ENCODE peak calls at places on chromosomes 4 and X, in seven cellular contexts. One of them, this sample, is unnamed.
A peak's percentile ranks its signal among the peaks of the same experiment; 100 is the strongest.

GRCh38 chr4:156774422-156774821 is 197.2 kb downstream of the PDGFC start:
- DNase-seq in WERI-Rb-1: no peak
- DNase-seq in BJ: peak; percentile 71
- DNase-seq in upper lobe of right lung: peak; percentile 59
- DNase-seq in psoas muscle: no peak
- DNase-seq in naive thymus-derived CD4-positive, alpha-beta T cell: no peak
- DNase-seq in omental fat pad: no peak
- DNase-seq in this sample: peak; percentile 86

GRCh38 chr4:139511320-139511719 is 44.7 kb downstream of the SETD7 start:
- DNase-seq in WERI-Rb-1: no peak
- DNase-seq in BJ: no peak
- DNase-seq in upper lobe of right lung: no peak
- DNase-seq in psoas muscle: no peak
- DNase-seq in naive thymus-derived CD4-positive, alpha-beta T cell: no peak
- DNase-seq in omental fat pad: no peak
- DNase-seq in this sample: no peak

GRCh38 chr4:116066711-116067245 is 953.4 kb upstream of the NDST4 start:
- DNase-seq in WERI-Rb-1: no peak
- DNase-seq in BJ: no peak
- DNase-seq in upper lobe of right lung: no peak
- DNase-seq in psoas muscle: no peak
- DNase-seq in naive thymus-derived CD4-positive, alpha-beta T cell: no peak
- DNase-seq in omental fat pad: no peak
- DNase-seq in this sample: no peak

GRCh38 chr4:26838055-26838842 is 22.4 kb upstream of the STIM2 start:
- DNase-seq in WERI-Rb-1: no peak
- DNase-seq in BJ: no peak
- DNase-seq in upper lobe of right lung: no peak
- DNase-seq in psoas muscle: no peak
- DNase-seq in naive thymus-derived CD4-positive, alpha-beta T cell: peak; percentile 13
- DNase-seq in omental fat pad: no peak
- DNase-seq in this sample: no peak

GRCh38 chr4:8559524-8560264 is 20.5 kb upstream of the GPR78 start:
- DNase-seq in WERI-Rb-1: peak; percentile 27
- DNase-seq in BJ: no peak
- DNase-seq in upper lobe of right lung: peak; percentile 26
- DNase-seq in psoas muscle: no peak
- DNase-seq in naive thymus-derived CD4-positive, alpha-beta T cell: no peak
- DNase-seq in omental fat pad: no peak
- DNase-seq in this sample: no peak

GRCh38 chrX:71606536-71607216 is 11.6 kb downstream of the CXCR3 start:
- DNase-seq in WERI-Rb-1: peak; percentile 11
- DNase-seq in BJ: no peak
- DNase-seq in upper lobe of right lung: no peak
- DNase-seq in psoas muscle: no peak
- DNase-seq in naive thymus-derived CD4-positive, alpha-beta T cell: peak; percentile 24
- DNase-seq in omental fat pad: no peak
- DNase-seq in this sample: no peak

GRCh38 chrX:3697701-3698279 is 15.7 kb downstream of the PRKX start:
- DNase-seq in WERI-Rb-1: no peak
- DNase-seq in BJ: no peak
- DNase-seq in upper lobe of right lung: no peak
- DNase-seq in psoas muscle: peak; percentile 30
- DNase-seq in naive thymus-derived CD4-positive, alpha-beta T cell: no peak
- DNase-seq in omental fat pad: no peak
- DNase-seq in this sample: no peak

GRCh38 chr4:179095585-179096228 is 1653.5 kb upstream of the AGA start:
- DNase-seq in WERI-Rb-1: no peak
- DNase-seq in BJ: no peak
- DNase-seq in upper lobe of right lung: no peak
- DNase-seq in psoas muscle: no peak
- DNase-seq in naive thymus-derived CD4-positive, alpha-beta T cell: no peak
- DNase-seq in omental fat pad: no peak
- DNase-seq in this sample: no peak

GRCh38 chrX:53048169-53049126 is at the start of gene GPR173:
- DNase-seq in WERI-Rb-1: peak; percentile 67
- DNase-seq in BJ: no peak
- DNase-seq in upper lobe of right lung: peak; percentile 69
- DNase-seq in psoas muscle: peak; percentile 49
- DNase-seq in naive thymus-derived CD4-positive, alpha-beta T cell: no peak
- DNase-seq in omental fat pad: no peak
- DNase-seq in this sample: peak; percentile 36

GRCh38 chrX:37746268-37746931 is 33.5 kb upstream of the CYBB start:
- DNase-seq in WERI-Rb-1: no peak
- DNase-seq in BJ: no peak
- DNase-seq in upper lobe of right lung: no peak
- DNase-seq in psoas muscle: no peak
- DNase-seq in naive thymus-derived CD4-positive, alpha-beta T cell: no peak
- DNase-seq in omental fat pad: no peak
- DNase-seq in this sample: no peak

GRCh38 chr4:8198906-8199593 is at the start of gene SH3TC1:
- DNase-seq in WERI-Rb-1: peak; percentile 85
- DNase-seq in BJ: peak; percentile 34
- DNase-seq in upper lobe of right lung: peak; percentile 97
- DNase-seq in psoas muscle: peak; percentile 88
- DNase-seq in naive thymus-derived CD4-positive, alpha-beta T cell: peak; percentile 54
- DNase-seq in omental fat pad: peak; percentile 58
- DNase-seq in this sample: peak; percentile 18

GRCh38 chrX:105098201-105098600 is 122.3 kb downstream of the TEX13A start:
- DNase-seq in WERI-Rb-1: no peak
- DNase-seq in BJ: no peak
- DNase-seq in upper lobe of right lung: no peak
- DNase-seq in psoas muscle: no peak
- DNase-seq in naive thymus-derived CD4-positive, alpha-beta T cell: no peak
- DNase-seq in omental fat pad: no peak
- DNase-seq in this sample: no peak

GRCh38 chr4:174526731-174527130 is 4.4 kb upstream of the HPGD start:
- DNase-seq in WERI-Rb-1: no peak
- DNase-seq in BJ: no peak
- DNase-seq in upper lobe of right lung: no peak
- DNase-seq in psoas muscle: no peak
- DNase-seq in naive thymus-derived CD4-positive, alpha-beta T cell: no peak
- DNase-seq in omental fat pad: no peak
- DNase-seq in this sample: no peak

GRCh38 chrX:38985375-38985774 is 184.1 kb downstream of the MID1IP1 start:
- DNase-seq in WERI-Rb-1: no peak
- DNase-seq in BJ: no peak
- DNase-seq in upper lobe of right lung: no peak
- DNase-seq in psoas muscle: no peak
- DNase-seq in naive thymus-derived CD4-positive, alpha-beta T cell: peak; percentile 45
- DNase-seq in omental fat pad: no peak
- DNase-seq in this sample: no peak

GRCh38 chr4:125368161-125368560 is 53.4 kb downstream of the FAT4 start:
- DNase-seq in WERI-Rb-1: no peak
- DNase-seq in BJ: no peak
- DNase-seq in upper lobe of right lung: no peak
- DNase-seq in psoas muscle: no peak
- DNase-seq in naive thymus-derived CD4-positive, alpha-beta T cell: no peak
- DNase-seq in omental fat pad: no peak
- DNase-seq in this sample: no peak

GRCh38 chr4:11428701-11429571 is at the start of gene HS3ST1:
- DNase-seq in WERI-Rb-1: peak; percentile 89
- DNase-seq in BJ: no peak
- DNase-seq in upper lobe of right lung: peak; percentile 88
- DNase-seq in psoas muscle: peak; percentile 83
- DNase-seq in naive thymus-derived CD4-positive, alpha-beta T cell: peak; percentile 22
- DNase-seq in omental fat pad: peak; percentile 43
- DNase-seq in this sample: no peak

GRCh38 chr4:101346562-101347266 is 612 bp downstream of the PPP3CA start:
- DNase-seq in WERI-Rb-1: peak; percentile 62
- DNase-seq in BJ: no peak
- DNase-seq in upper lobe of right lung: peak; percentile 85
- DNase-seq in psoas muscle: peak; percentile 70
- DNase-seq in naive thymus-derived CD4-positive, alpha-beta T cell: no peak
- DNase-seq in omental fat pad: peak; percentile 43
- DNase-seq in this sample: no peak

GRCh38 chr4:116099596-116099995 is 985.8 kb downstream of the TRAM1L1 start:
- DNase-seq in WERI-Rb-1: no peak
- DNase-seq in BJ: no peak
- DNase-seq in upper lobe of right lung: no peak
- DNase-seq in psoas muscle: no peak
- DNase-seq in naive thymus-derived CD4-positive, alpha-beta T cell: no peak
- DNase-seq in omental fat pad: no peak
- DNase-seq in this sample: no peak

GRCh38 chr4:3819210-3819919 is 53.2 kb downstream of the ADRA2C start:
- DNase-seq in WERI-Rb-1: no peak
- DNase-seq in BJ: no peak
- DNase-seq in upper lobe of right lung: no peak
- DNase-seq in psoas muscle: peak; percentile 3
- DNase-seq in naive thymus-derived CD4-positive, alpha-beta T cell: no peak
- DNase-seq in omental fat pad: no peak
- DNase-seq in this sample: no peak

GRCh38 chr4:187232201-187232600 is 508.5 kb upstream of the FAT1 start:
- DNase-seq in WERI-Rb-1: no peak
- DNase-seq in BJ: no peak
- DNase-seq in upper lobe of right lung: no peak
- DNase-seq in psoas muscle: no peak
- DNase-seq in naive thymus-derived CD4-positive, alpha-beta T cell: no peak
- DNase-seq in omental fat pad: no peak
- DNase-seq in this sample: no peak

GRCh38 chr4:105140684-105141490 is 5.8 kb upstream of the TET2 start:
- DNase-seq in WERI-Rb-1: peak; percentile 43
- DNase-seq in BJ: no peak
- DNase-seq in upper lobe of right lung: no peak
- DNase-seq in psoas muscle: no peak
- DNase-seq in naive thymus-derived CD4-positive, alpha-beta T cell: peak; percentile 62
- DNase-seq in omental fat pad: no peak
- DNase-seq in this sample: no peak

GRCh38 chr4:38071801-38072567 is 111.8 kb downstream of the PTTG2 start:
- DNase-seq in WERI-Rb-1: no peak
- DNase-seq in BJ: no peak
- DNase-seq in upper lobe of right lung: peak; percentile 69
- DNase-seq in psoas muscle: no peak
- DNase-seq in naive thymus-derived CD4-positive, alpha-beta T cell: no peak
- DNase-seq in omental fat pad: no peak
- DNase-seq in this sample: no peak

GRCh38 chr4:38310446-38311043 is 350.3 kb downstream of the PTTG2 start:
- DNase-seq in WERI-Rb-1: no peak
- DNase-seq in BJ: no peak
- DNase-seq in upper lobe of right lung: no peak
- DNase-seq in psoas muscle: no peak
- DNase-seq in naive thymus-derived CD4-positive, alpha-beta T cell: peak; percentile 84
- DNase-seq in omental fat pad: no peak
- DNase-seq in this sample: no peak

GRCh38 chr4:2416564-2417195 is 1.8 kb downstream of the ZFYVE28 start:
- DNase-seq in WERI-Rb-1: peak; percentile 35
- DNase-seq in BJ: no peak
- DNase-seq in upper lobe of right lung: peak; percentile 72
- DNase-seq in psoas muscle: peak; percentile 35
- DNase-seq in naive thymus-derived CD4-positive, alpha-beta T cell: peak; percentile 18
- DNase-seq in omental fat pad: no peak
- DNase-seq in this sample: no peak

GRCh38 chr4:89640620-89641366 is 196.2 kb downstream of the SNCA start:
- DNase-seq in WERI-Rb-1: peak; percentile 75
- DNase-seq in BJ: no peak
- DNase-seq in upper lobe of right lung: peak; percentile 65
- DNase-seq in psoas muscle: no peak
- DNase-seq in naive thymus-derived CD4-positive, alpha-beta T cell: no peak
- DNase-seq in omental fat pad: no peak
- DNase-seq in this sample: no peak

GRCh38 chr4:8818063-8818881 is 53.4 kb downstream of the HMX1 start:
- DNase-seq in WERI-Rb-1: no peak
- DNase-seq in BJ: no peak
- DNase-seq in upper lobe of right lung: peak; percentile 52
- DNase-seq in psoas muscle: no peak
- DNase-seq in naive thymus-derived CD4-positive, alpha-beta T cell: no peak
- DNase-seq in omental fat pad: peak; percentile 3
- DNase-seq in this sample: no peak

GRCh38 chr4:86400216-86400615 is 40.4 kb upstream of the MAPK10 start:
- DNase-seq in WERI-Rb-1: no peak
- DNase-seq in BJ: peak; percentile 2
- DNase-seq in upper lobe of right lung: no peak
- DNase-seq in psoas muscle: no peak
- DNase-seq in naive thymus-derived CD4-positive, alpha-beta T cell: no peak
- DNase-seq in omental fat pad: no peak
- DNase-seq in this sample: no peak

GRCh38 chr4:87529187-87529586 is at the start of gene SPARCL1:
- DNase-seq in WERI-Rb-1: no peak
- DNase-seq in BJ: no peak
- DNase-seq in upper lobe of right lung: no peak
- DNase-seq in psoas muscle: peak; percentile 21
- DNase-seq in naive thymus-derived CD4-positive, alpha-beta T cell: no peak
- DNase-seq in omental fat pad: no peak
- DNase-seq in this sample: no peak

GRCh38 chrX:96919672-96920071 is 36.0 kb downstream of the RPA4 start:
- DNase-seq in WERI-Rb-1: no peak
- DNase-seq in BJ: no peak
- DNase-seq in upper lobe of right lung: no peak
- DNase-seq in psoas muscle: no peak
- DNase-seq in naive thymus-derived CD4-positive, alpha-beta T cell: no peak
- DNase-seq in omental fat pad: no peak
- DNase-seq in this sample: no peak

GRCh38 chrX:56764975-56765791 is 36.1 kb downstream of the NBDY start:
- DNase-seq in WERI-Rb-1: no peak
- DNase-seq in BJ: no peak
- DNase-seq in upper lobe of right lung: peak; percentile 13
- DNase-seq in psoas muscle: no peak
- DNase-seq in naive thymus-derived CD4-positive, alpha-beta T cell: peak; percentile 58
- DNase-seq in omental fat pad: no peak
- DNase-seq in this sample: no peak

GRCh38 chr4:145433684-145434083 is 48.0 kb upstream of the SMAD1 start:
- DNase-seq in WERI-Rb-1: no peak
- DNase-seq in BJ: no peak
- DNase-seq in upper lobe of right lung: no peak
- DNase-seq in psoas muscle: no peak
- DNase-seq in naive thymus-derived CD4-positive, alpha-beta T cell: no peak
- DNase-seq in omental fat pad: no peak
- DNase-seq in this sample: no peak

GRCh38 chrX:9048801-9049200 is 14.9 kb upstream of the FAM9B start:
- DNase-seq in WERI-Rb-1: no peak
- DNase-seq in BJ: no peak
- DNase-seq in upper lobe of right lung: no peak
- DNase-seq in psoas muscle: no peak
- DNase-seq in naive thymus-derived CD4-positive, alpha-beta T cell: no peak
- DNase-seq in omental fat pad: no peak
- DNase-seq in this sample: no peak

GRCh38 chr4:26815199-26815598 is 45.4 kb upstream of the STIM2 start:
- DNase-seq in WERI-Rb-1: no peak
- DNase-seq in BJ: no peak
- DNase-seq in upper lobe of right lung: no peak
- DNase-seq in psoas muscle: no peak
- DNase-seq in naive thymus-derived CD4-positive, alpha-beta T cell: no peak
- DNase-seq in omental fat pad: no peak
- DNase-seq in this sample: no peak

GRCh38 chr4:184097240-184097619 is 120.4 kb downstream of the ENPP6 start:
- DNase-seq in WERI-Rb-1: no peak
- DNase-seq in BJ: no peak
- DNase-seq in upper lobe of right lung: peak; percentile 76
- DNase-seq in psoas muscle: peak; percentile 62
- DNase-seq in naive thymus-derived CD4-positive, alpha-beta T cell: no peak
- DNase-seq in omental fat pad: no peak
- DNase-seq in this sample: no peak

GRCh38 chr4:143071351-143071750 is 113.4 kb upstream of the USP38 start:
- DNase-seq in WERI-Rb-1: no peak
- DNase-seq in BJ: no peak
- DNase-seq in upper lobe of right lung: no peak
- DNase-seq in psoas muscle: no peak
- DNase-seq in naive thymus-derived CD4-positive, alpha-beta T cell: no peak
- DNase-seq in omental fat pad: no peak
- DNase-seq in this sample: no peak

GRCh38 chr4:125352521-125352920 is 37.8 kb downstream of the FAT4 start:
- DNase-seq in WERI-Rb-1: no peak
- DNase-seq in BJ: no peak
- DNase-seq in upper lobe of right lung: no peak
- DNase-seq in psoas muscle: no peak
- DNase-seq in naive thymus-derived CD4-positive, alpha-beta T cell: no peak
- DNase-seq in omental fat pad: no peak
- DNase-seq in this sample: no peak

This sample was measured in GM04503.